ENCODE peak calls at places on chromosome 3, in eight cellular contexts. One of them, this sample, is unnamed.

GRCh38 chr3:33437556-33438283 is 2.5 kb downstream of the UBP1 start:
- DNase-seq in skeletal muscle cell: no peak
- DNase-seq in stimulated activated CD4-positive, alpha-beta T cell treated with anti-CD3 and anti-CD28 coated beads, Interleukin-12 subunit alpha, Interleukin-12 subunit beta, amount 100 ng/mL, for 24 hours: no peak
- DNase-seq in NCI-H1417: no peak
- DNase-seq in NAMALWA: peak; percentile 19
- DNase-seq in activated T-cell treated with anti-CD3 and anti-CD28 coated beads, Interleukin-2, amount 50 U/mL, for 72 hours: no peak
- DNase-seq in pancreas: no peak
- DNase-seq in BJ: no peak
- DNase-seq in this sample: peak; percentile 35

GRCh38 chr3:150407818-150408231 is 273 bp upstream of the TSC22D2 start:
- DNase-seq in skeletal muscle cell: no peak
- DNase-seq in stimulated activated CD4-positive, alpha-beta T cell treated with anti-CD3 and anti-CD28 coated beads, Interleukin-12 subunit alpha, Interleukin-12 subunit beta, amount 100 ng/mL, for 24 hours: peak; percentile 96
- DNase-seq in NCI-H1417: no peak
- DNase-seq in NAMALWA: no peak
- DNase-seq in activated T-cell treated with anti-CD3 and anti-CD28 coated beads, Interleukin-2, amount 50 U/mL, for 72 hours: no peak
- DNase-seq in pancreas: peak; percentile 99
- DNase-seq in BJ: no peak
- DNase-seq in this sample: no peak

GRCh38 chr3:32399030-32399620 is 7.5 kb downstream of the CMTM7 start:
- DNase-seq in skeletal muscle cell: no peak
- DNase-seq in stimulated activated CD4-positive, alpha-beta T cell treated with anti-CD3 and anti-CD28 coated beads, Interleukin-12 subunit alpha, Interleukin-12 subunit beta, amount 100 ng/mL, for 24 hours: no peak
- DNase-seq in NCI-H1417: no peak
- DNase-seq in NAMALWA: peak; percentile 72
- DNase-seq in activated T-cell treated with anti-CD3 and anti-CD28 coated beads, Interleukin-2, amount 50 U/mL, for 72 hours: peak; percentile 70
- DNase-seq in pancreas: no peak
- DNase-seq in BJ: no peak
- DNase-seq in this sample: peak; percentile 75

GRCh38 chr3:128835096-128835495 is 44.3 kb upstream of the ACAD9 start:
- DNase-seq in skeletal muscle cell: no peak
- DNase-seq in stimulated activated CD4-positive, alpha-beta T cell treated with anti-CD3 and anti-CD28 coated beads, Interleukin-12 subunit alpha, Interleukin-12 subunit beta, amount 100 ng/mL, for 24 hours: no peak
- DNase-seq in NCI-H1417: no peak
- DNase-seq in NAMALWA: no peak
- DNase-seq in activated T-cell treated with anti-CD3 and anti-CD28 coated beads, Interleukin-2, amount 50 U/mL, for 72 hours: no peak
- DNase-seq in pancreas: no peak
- DNase-seq in BJ: no peak
- DNase-seq in this sample: no peak

GRCh38 chr3:156826896-156827882 is 1.0 kb downstream of the LEKR1 start:
- DNase-seq in skeletal muscle cell: no peak
- DNase-seq in stimulated activated CD4-positive, alpha-beta T cell treated with anti-CD3 and anti-CD28 coated beads, Interleukin-12 subunit alpha, Interleukin-12 subunit beta, amount 100 ng/mL, for 24 hours: no peak
- DNase-seq in NCI-H1417: peak; percentile 34
- DNase-seq in NAMALWA: peak; percentile 76
- DNase-seq in activated T-cell treated with anti-CD3 and anti-CD28 coated beads, Interleukin-2, amount 50 U/mL, for 72 hours: no peak
- DNase-seq in pancreas: no peak
- DNase-seq in BJ: no peak
- DNase-seq in this sample: no peak

GRCh38 chr3:190514163-190515153 is 573 bp downstream of the IL1RAP start:
- DNase-seq in skeletal muscle cell: no peak
- DNase-seq in stimulated activated CD4-positive, alpha-beta T cell treated with anti-CD3 and anti-CD28 coated beads, Interleukin-12 subunit alpha, Interleukin-12 subunit beta, amount 100 ng/mL, for 24 hours: peak; percentile 34
- DNase-seq in NCI-H1417: peak; percentile 32
- DNase-seq in NAMALWA: peak; percentile 17
- DNase-seq in activated T-cell treated with anti-CD3 and anti-CD28 coated beads, Interleukin-2, amount 50 U/mL, for 72 hours: peak; percentile 38
- DNase-seq in pancreas: peak; percentile 39
- DNase-seq in BJ: no peak
- DNase-seq in this sample: peak; percentile 73

GRCh38 chr3:97996988-97997387 is 24.8 kb upstream of the RIOX2 start:
- DNase-seq in skeletal muscle cell: no peak
- DNase-seq in stimulated activated CD4-positive, alpha-beta T cell treated with anti-CD3 and anti-CD28 coated beads, Interleukin-12 subunit alpha, Interleukin-12 subunit beta, amount 100 ng/mL, for 24 hours: no peak
- DNase-seq in NCI-H1417: no peak
- DNase-seq in NAMALWA: peak; percentile 8
- DNase-seq in activated T-cell treated with anti-CD3 and anti-CD28 coated beads, Interleukin-2, amount 50 U/mL, for 72 hours: no peak
- DNase-seq in pancreas: no peak
- DNase-seq in BJ: no peak
- DNase-seq in this sample: no peak

GRCh38 chr3:101988591-101988990 is 139.3 kb downstream of the NFKBIZ start:
- DNase-seq in skeletal muscle cell: no peak
- DNase-seq in stimulated activated CD4-positive, alpha-beta T cell treated with anti-CD3 and anti-CD28 coated beads, Interleukin-12 subunit alpha, Interleukin-12 subunit beta, amount 100 ng/mL, for 24 hours: no peak
- DNase-seq in NCI-H1417: no peak
- DNase-seq in NAMALWA: no peak
- DNase-seq in activated T-cell treated with anti-CD3 and anti-CD28 coated beads, Interleukin-2, amount 50 U/mL, for 72 hours: peak; percentile 36
- DNase-seq in pancreas: no peak
- DNase-seq in BJ: no peak
- DNase-seq in this sample: no peak

GRCh38 chr3:11718582-11719405 is 75.1 kb upstream of the VGLL4 start:
- DNase-seq in skeletal muscle cell: no peak
- DNase-seq in stimulated activated CD4-positive, alpha-beta T cell treated with anti-CD3 and anti-CD28 coated beads, Interleukin-12 subunit alpha, Interleukin-12 subunit beta, amount 100 ng/mL, for 24 hours: peak; percentile 35
- DNase-seq in NCI-H1417: peak; percentile 56
- DNase-seq in NAMALWA: peak; percentile 87
- DNase-seq in activated T-cell treated with anti-CD3 and anti-CD28 coated beads, Interleukin-2, amount 50 U/mL, for 72 hours: peak; percentile 65
- DNase-seq in pancreas: peak; percentile 62
- DNase-seq in BJ: no peak
- DNase-seq in this sample: peak; percentile 36

GRCh38 chr3:15332405-15333098 is at the start of gene SH3BP5:
- DNase-seq in skeletal muscle cell: no peak
- DNase-seq in stimulated activated CD4-positive, alpha-beta T cell treated with anti-CD3 and anti-CD28 coated beads, Interleukin-12 subunit alpha, Interleukin-12 subunit beta, amount 100 ng/mL, for 24 hours: peak; percentile 64
- DNase-seq in NCI-H1417: peak; percentile 70
- DNase-seq in NAMALWA: peak; percentile 73
- DNase-seq in activated T-cell treated with anti-CD3 and anti-CD28 coated beads, Interleukin-2, amount 50 U/mL, for 72 hours: peak; percentile 86
- DNase-seq in pancreas: peak; percentile 75
- DNase-seq in BJ: no peak
- DNase-seq in this sample: peak; percentile 74

GRCh38 chr3:177057768-177058167 is 139.5 kb downstream of the TBL1XR1 start:
- DNase-seq in skeletal muscle cell: no peak
- DNase-seq in stimulated activated CD4-positive, alpha-beta T cell treated with anti-CD3 and anti-CD28 coated beads, Interleukin-12 subunit alpha, Interleukin-12 subunit beta, amount 100 ng/mL, for 24 hours: peak; percentile 22
- DNase-seq in NCI-H1417: no peak
- DNase-seq in NAMALWA: no peak
- DNase-seq in activated T-cell treated with anti-CD3 and anti-CD28 coated beads, Interleukin-2, amount 50 U/mL, for 72 hours: peak; percentile 62
- DNase-seq in pancreas: no peak
- DNase-seq in BJ: no peak
- DNase-seq in this sample: no peak

GRCh38 chr3:8658326-8659212 is 14.0 kb upstream of the SSUH2 start:
- DNase-seq in skeletal muscle cell: peak; percentile 62
- DNase-seq in stimulated activated CD4-positive, alpha-beta T cell treated with anti-CD3 and anti-CD28 coated beads, Interleukin-12 subunit alpha, Interleukin-12 subunit beta, amount 100 ng/mL, for 24 hours: no peak
- DNase-seq in NCI-H1417: peak; percentile 38
- DNase-seq in NAMALWA: peak; percentile 99
- DNase-seq in activated T-cell treated with anti-CD3 and anti-CD28 coated beads, Interleukin-2, amount 50 U/mL, for 72 hours: no peak
- DNase-seq in pancreas: peak; percentile 68
- DNase-seq in BJ: no peak
- DNase-seq in this sample: peak; percentile 92

GRCh38 chr3:78116874-78117273 is 1077.0 kb downstream of the ROBO2 start:
- DNase-seq in skeletal muscle cell: peak; percentile 80
- DNase-seq in stimulated activated CD4-positive, alpha-beta T cell treated with anti-CD3 and anti-CD28 coated beads, Interleukin-12 subunit alpha, Interleukin-12 subunit beta, amount 100 ng/mL, for 24 hours: no peak
- DNase-seq in NCI-H1417: no peak
- DNase-seq in NAMALWA: no peak
- DNase-seq in activated T-cell treated with anti-CD3 and anti-CD28 coated beads, Interleukin-2, amount 50 U/mL, for 72 hours: no peak
- DNase-seq in pancreas: no peak
- DNase-seq in BJ: no peak
- DNase-seq in this sample: no peak

GRCh38 chr3:14539384-14540208 is 546 bp downstream of the GRIP2 start:
- DNase-seq in skeletal muscle cell: no peak
- DNase-seq in stimulated activated CD4-positive, alpha-beta T cell treated with anti-CD3 and anti-CD28 coated beads, Interleukin-12 subunit alpha, Interleukin-12 subunit beta, amount 100 ng/mL, for 24 hours: no peak
- DNase-seq in NCI-H1417: no peak
- DNase-seq in NAMALWA: no peak
- DNase-seq in activated T-cell treated with anti-CD3 and anti-CD28 coated beads, Interleukin-2, amount 50 U/mL, for 72 hours: no peak
- DNase-seq in pancreas: no peak
- DNase-seq in BJ: no peak
- DNase-seq in this sample: no peak

GRCh38 chr3:40191850-40192448 is 117.6 kb upstream of the EIF1B start:
- DNase-seq in skeletal muscle cell: no peak
- DNase-seq in stimulated activated CD4-positive, alpha-beta T cell treated with anti-CD3 and anti-CD28 coated beads, Interleukin-12 subunit alpha, Interleukin-12 subunit beta, amount 100 ng/mL, for 24 hours: peak; percentile 52
- DNase-seq in NCI-H1417: peak; percentile 21
- DNase-seq in NAMALWA: peak; percentile 78
- DNase-seq in activated T-cell treated with anti-CD3 and anti-CD28 coated beads, Interleukin-2, amount 50 U/mL, for 72 hours: peak; percentile 50
- DNase-seq in pancreas: peak; percentile 62
- DNase-seq in BJ: no peak
- DNase-seq in this sample: peak; percentile 69

GRCh38 chr3:172332256-172333041 is 115.8 kb downstream of the GHSR start:
- DNase-seq in skeletal muscle cell: no peak
- DNase-seq in stimulated activated CD4-positive, alpha-beta T cell treated with anti-CD3 and anti-CD28 coated beads, Interleukin-12 subunit alpha, Interleukin-12 subunit beta, amount 100 ng/mL, for 24 hours: peak; percentile 55
- DNase-seq in NCI-H1417: peak; percentile 58
- DNase-seq in NAMALWA: peak; percentile 68
- DNase-seq in activated T-cell treated with anti-CD3 and anti-CD28 coated beads, Interleukin-2, amount 50 U/mL, for 72 hours: peak; percentile 61
- DNase-seq in pancreas: peak; percentile 45
- DNase-seq in BJ: no peak
- DNase-seq in this sample: peak; percentile 75

GRCh38 chr3:61940241-61940640 is 378.9 kb downstream of the PTPRG start:
- DNase-seq in skeletal muscle cell: no peak
- DNase-seq in stimulated activated CD4-positive, alpha-beta T cell treated with anti-CD3 and anti-CD28 coated beads, Interleukin-12 subunit alpha, Interleukin-12 subunit beta, amount 100 ng/mL, for 24 hours: no peak
- DNase-seq in NCI-H1417: no peak
- DNase-seq in NAMALWA: no peak
- DNase-seq in activated T-cell treated with anti-CD3 and anti-CD28 coated beads, Interleukin-2, amount 50 U/mL, for 72 hours: no peak
- DNase-seq in pancreas: no peak
- DNase-seq in BJ: no peak
- DNase-seq in this sample: no peak

GRCh38 chr3:32522682-32523081 is 20.0 kb upstream of the CMTM6 start:
- DNase-seq in skeletal muscle cell: no peak
- DNase-seq in stimulated activated CD4-positive, alpha-beta T cell treated with anti-CD3 and anti-CD28 coated beads, Interleukin-12 subunit alpha, Interleukin-12 subunit beta, amount 100 ng/mL, for 24 hours: no peak
- DNase-seq in NCI-H1417: no peak
- DNase-seq in NAMALWA: no peak
- DNase-seq in activated T-cell treated with anti-CD3 and anti-CD28 coated beads, Interleukin-2, amount 50 U/mL, for 72 hours: no peak
- DNase-seq in pancreas: no peak
- DNase-seq in BJ: no peak
- DNase-seq in this sample: no peak

This sample was measured in cardiac muscle cell.